ENCODE peak calls at places on chromosomes 13 and 19, in five cellular contexts. One of them, this sample, is unnamed. For H3K4me1, the result is how much of the 10 kb centered on the place peaks cover.

GRCh38 chr19:50658438-50659317 is 9.4 kb downstream of the C19orf81 start:
- DNase-seq in pancreas: peak
- DNase-seq in PC-3: peak
- DNase-seq in right lobe of liver: no peak
- DNase-seq in heart left ventricle: peak
- DNase-seq in this sample: peak

GRCh38 chr13:99199541-99200432 is 867 bp upstream of the UBAC2 start:
- DNase-seq in right lobe of liver: no peak
- DNase-seq in heart left ventricle: no peak
- DNase-seq in PC-3: no peak
- DNase-seq in pancreas: peak
- DNase-seq in this sample: no peak

GRCh38 chr19:18008814-18009213 is 844 bp downstream of the ARRDC2 start:
- DNase-seq in pancreas: no peak
- DNase-seq in right lobe of liver: no peak
- DNase-seq in heart left ventricle: no peak
- DNase-seq in PC-3: no peak
- DNase-seq in this sample: no peak

GRCh38 chr19:7292950-7293794 is 1.0 kb downstream of the INSR start:
- DNase-seq in pancreas: peak
- DNase-seq in right lobe of liver: peak
- DNase-seq in heart left ventricle: peak
- DNase-seq in PC-3: no peak
- DNase-seq in this sample: peak

GRCh38 chr13:113564331-113565023 is 20.1 kb upstream of the TFDP1 start:
- DNase-seq in pancreas: peak
- DNase-seq in right lobe of liver: no peak
- DNase-seq in PC-3: no peak
- DNase-seq in heart left ventricle: no peak
- DNase-seq in this sample: peak

GRCh38 chr13:62387642-62388041 is 972.0 kb upstream of the PCDH20 start:
- DNase-seq in right lobe of liver: no peak
- DNase-seq in PC-3: peak
- DNase-seq in pancreas: no peak
- DNase-seq in heart left ventricle: no peak
- DNase-seq in this sample: no peak

GRCh38 chr19:2327773-2328400 is 499 bp downstream of the LSM7 start:
- DNase-seq in PC-3: peak
- DNase-seq in pancreas: no peak
- DNase-seq in heart left ventricle: no peak
- DNase-seq in right lobe of liver: no peak
- DNase-seq in this sample: no peak

GRCh38 chr19:34767967-34768366 is 5.0 kb downstream of the ZNF599 start:
- DNase-seq in heart left ventricle: no peak
- DNase-seq in right lobe of liver: no peak
- DNase-seq in pancreas: no peak
- DNase-seq in PC-3: no peak
- DNase-seq in this sample: no peak

GRCh38 chr13:97866346-97866745 is 87.1 kb upstream of the IPO5 start:
- DNase-seq in pancreas: no peak
- DNase-seq in PC-3: peak
- DNase-seq in right lobe of liver: no peak
- DNase-seq in heart left ventricle: no peak
- DNase-seq in this sample: no peak

GRCh38 chr19:10191347-10191746 is 3.4 kb downstream of the DNMT1 start:
- DNase-seq in heart left ventricle: no peak
- DNase-seq in right lobe of liver: peak
- DNase-seq in pancreas: no peak
- DNase-seq in PC-3: peak
- DNase-seq in this sample: no peak

GRCh38 chr13:21966014-21966413 is 295.1 kb downstream of the FGF9 start:
- DNase-seq in PC-3: no peak
- DNase-seq in pancreas: no peak
- DNase-seq in right lobe of liver: no peak
- DNase-seq in heart left ventricle: no peak
- DNase-seq in this sample: no peak

GRCh38 chr13:94090773-94091172 is 388.7 kb downstream of the DCT start:
- DNase-seq in PC-3: no peak
- DNase-seq in heart left ventricle: no peak
- DNase-seq in pancreas: no peak
- DNase-seq in right lobe of liver: no peak
- DNase-seq in this sample: no peak

GRCh38 chr19:7618771-7619510 is 10.4 kb downstream of the XAB2 start:
- DNase-seq in heart left ventricle: no peak
- DNase-seq in PC-3: peak
- DNase-seq in right lobe of liver: peak
- DNase-seq in pancreas: peak
- DNase-seq in this sample: peak

GRCh38 chr13:51585696-51586095 is 1.4 kb downstream of the WDFY2 start:
- DNase-seq in right lobe of liver: no peak
- DNase-seq in pancreas: no peak
- DNase-seq in PC-3: peak
- DNase-seq in heart left ventricle: no peak
- DNase-seq in this sample: no peak

GRCh38 chr19:18637644-18638630 is 1.1 kb downstream of the KLHL26 start:
- DNase-seq in right lobe of liver: no peak
- DNase-seq in PC-3: peak
- DNase-seq in pancreas: no peak
- DNase-seq in heart left ventricle: no peak
- DNase-seq in this sample: no peak

GRCh38 chr13:34971473-34971872 is 29.4 kb downstream of the NBEA start:
- DNase-seq in heart left ventricle: no peak
- DNase-seq in pancreas: no peak
- DNase-seq in right lobe of liver: no peak
- DNase-seq in PC-3: peak
- DNase-seq in this sample: no peak

GRCh38 chr19:6247007-6247288 is 32.8 kb downstream of the MLLT1 start:
- DNase-seq in pancreas: no peak
- DNase-seq in heart left ventricle: no peak
- DNase-seq in PC-3: no peak
- DNase-seq in right lobe of liver: no peak
- DNase-seq in this sample: no peak

GRCh38 chr13:113084094-113084942 is 21.3 kb upstream of the F7 start:
- DNase-seq in heart left ventricle: peak
- DNase-seq in PC-3: no peak
- DNase-seq in pancreas: no peak
- DNase-seq in right lobe of liver: no peak
- DNase-seq in this sample: peak

GRCh38 chr13:93226623-93227279 is at the start of gene GPC6:
- DNase-seq in right lobe of liver: peak
- DNase-seq in pancreas: no peak
- DNase-seq in PC-3: peak
- DNase-seq in heart left ventricle: no peak
- DNase-seq in this sample: no peak

GRCh38 chr19:8069116-8069973 is 16.8 kb downstream of the CCL25 start:
- DNase-seq in heart left ventricle: no peak
- DNase-seq in right lobe of liver: no peak
- DNase-seq in pancreas: no peak
- DNase-seq in PC-3: peak
- DNase-seq in this sample: no peak

GRCh38 chr19:43723588-43723987 is 7.7 kb downstream of the IRGC start:
- DNase-seq in right lobe of liver: no peak
- DNase-seq in heart left ventricle: no peak
- DNase-seq in PC-3: peak
- DNase-seq in pancreas: no peak
- DNase-seq in this sample: no peak

GRCh38 chr13:53098455-53098854 is 69.8 kb downstream of the OLFM4 start:
- DNase-seq in right lobe of liver: no peak
- DNase-seq in pancreas: no peak
- DNase-seq in PC-3: no peak
- DNase-seq in heart left ventricle: no peak
- DNase-seq in this sample: no peak

GRCh38 chr13:101390461-101390860 is 25.8 kb downstream of the NALCN start:
- DNase-seq in PC-3: no peak
- DNase-seq in heart left ventricle: no peak
- DNase-seq in right lobe of liver: no peak
- DNase-seq in pancreas: no peak
- DNase-seq in this sample: no peak

GRCh38 chr13:79404985-79405384 is 1.1 kb downstream of the RBM26 start:
- DNase-seq in heart left ventricle: no peak
- DNase-seq in PC-3: no peak
- DNase-seq in pancreas: no peak
- DNase-seq in right lobe of liver: no peak
- DNase-seq in this sample: no peak

GRCh38 chr19:18538115-18538514 is 5.3 kb downstream of the FKBP8 start:
- DNase-seq in pancreas: no peak
- DNase-seq in heart left ventricle: no peak
- DNase-seq in PC-3: no peak
- DNase-seq in right lobe of liver: peak
- DNase-seq in this sample: no peak

GRCh38 chr13:95121516-95121915 is 179.7 kb downstream of the ABCC4 start:
- DNase-seq in right lobe of liver: no peak
- DNase-seq in heart left ventricle: no peak
- DNase-seq in pancreas: no peak
- DNase-seq in PC-3: peak
- DNase-seq in this sample: no peak

GRCh38 chr19:48717059-48717395 is 2.5 kb downstream of the MAMSTR start:
- DNase-seq in PC-3: no peak
- DNase-seq in right lobe of liver: no peak
- DNase-seq in heart left ventricle: no peak
- DNase-seq in pancreas: no peak
- DNase-seq in this sample: no peak
- H3K4me1 ChIP-seq in PC-3: under half
- H3K4me1 ChIP-seq in right lobe of liver: under half
- H3K4me1 ChIP-seq in heart left ventricle: half or more
- H3K4me1 ChIP-seq in pancreas: under half
- H3K4me1 ChIP-seq in this sample: half or more

DNA sequence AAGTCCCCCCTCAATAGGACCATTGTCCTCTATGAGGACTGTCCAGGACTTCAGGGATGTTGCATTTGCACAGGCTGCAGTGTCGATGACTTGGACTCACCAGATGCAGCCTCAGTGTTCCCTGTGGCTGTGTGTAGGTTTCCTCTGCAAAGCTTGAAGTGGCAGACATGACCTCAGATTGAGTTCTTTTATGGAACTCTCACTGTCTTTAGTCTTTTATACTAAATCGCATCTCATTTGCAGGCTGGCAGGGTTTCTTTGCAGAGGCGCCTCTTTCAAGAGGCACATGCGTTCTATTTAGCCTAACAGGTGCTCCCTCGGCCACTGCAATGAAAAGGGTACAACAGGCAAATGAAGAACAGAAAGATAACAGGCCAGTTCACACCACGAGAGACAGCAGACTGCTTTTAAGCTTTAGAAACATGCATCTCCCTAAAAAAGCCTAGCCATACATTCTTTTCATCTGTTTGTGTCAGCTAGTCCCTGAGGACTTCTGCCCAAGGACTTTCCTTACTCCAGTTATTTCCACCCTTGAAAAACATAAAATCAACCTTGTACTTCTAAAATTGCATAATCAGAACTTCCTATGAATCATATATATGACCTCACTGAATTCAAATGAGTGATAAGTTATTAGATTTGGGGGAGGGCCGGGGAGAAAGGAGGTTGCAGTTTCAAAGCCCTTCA is 118.4 kb downstream of the RAB20 start:
- DNase-seq in PC-3: peak
- DNase-seq in pancreas: no peak
- DNase-seq in right lobe of liver: no peak
- DNase-seq in heart left ventricle: no peak
- DNase-seq in this sample: no peak
- H3K4me1 ChIP-seq in PC-3: under half
- H3K4me1 ChIP-seq in pancreas: under half
- H3K4me1 ChIP-seq in right lobe of liver: under half
- H3K4me1 ChIP-seq in heart left ventricle: under half
- H3K4me1 ChIP-seq in this sample: under half

GRCh38 chr13:74101436-74101835 is 32.8 kb downstream of the KLF12 start:
- DNase-seq in PC-3: no peak
- DNase-seq in heart left ventricle: no peak
- DNase-seq in right lobe of liver: no peak
- DNase-seq in pancreas: no peak
- DNase-seq in this sample: no peak
- H3K4me1 ChIP-seq in PC-3: under half
- H3K4me1 ChIP-seq in heart left ventricle: under half
- H3K4me1 ChIP-seq in right lobe of liver: under half
- H3K4me1 ChIP-seq in pancreas: under half
- H3K4me1 ChIP-seq in this sample: under half

GRCh38 chr19:29971002-29971401 is 29.0 kb downstream of the URI1 start:
- DNase-seq in pancreas: no peak
- DNase-seq in right lobe of liver: no peak
- DNase-seq in heart left ventricle: no peak
- DNase-seq in PC-3: no peak
- DNase-seq in this sample: no peak

GRCh38 chr19:29969891-29970290 is 27.9 kb downstream of the URI1 start:
- DNase-seq in right lobe of liver: no peak
- DNase-seq in PC-3: no peak
- DNase-seq in heart left ventricle: no peak
- DNase-seq in pancreas: no peak
- DNase-seq in this sample: no peak

GRCh38 chr19:29965529-29965928 is 23.5 kb downstream of the URI1 start:
- DNase-seq in PC-3: peak
- DNase-seq in heart left ventricle: no peak
- DNase-seq in right lobe of liver: no peak
- DNase-seq in pancreas: no peak
- DNase-seq in this sample: no peak

GRCh38 chr19:29966594-29967249 is 24.7 kb downstream of the URI1 start:
- DNase-seq in heart left ventricle: no peak
- DNase-seq in pancreas: no peak
- DNase-seq in right lobe of liver: no peak
- DNase-seq in PC-3: peak
- DNase-seq in this sample: no peak

DNA sequence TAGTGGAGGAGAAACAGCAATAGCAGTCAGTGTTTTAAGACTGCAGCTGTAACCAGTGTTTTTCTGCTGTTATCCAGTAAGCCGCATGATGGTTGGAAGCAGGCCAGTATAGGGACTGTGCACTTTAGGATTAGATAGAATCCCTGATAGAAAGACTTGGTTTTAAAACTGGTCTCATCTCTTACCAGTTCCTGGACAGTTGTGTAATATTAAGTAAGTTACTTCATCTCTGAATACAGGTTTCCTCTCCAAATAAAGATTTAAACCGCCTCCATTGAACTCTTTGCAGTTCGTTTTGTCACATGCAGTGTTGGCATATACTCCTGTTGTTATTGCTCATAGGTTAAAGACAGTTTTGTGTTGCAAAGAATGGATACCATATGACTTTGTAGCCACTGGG is 25.6 kb downstream of the URI1 start:
- DNase-seq in heart left ventricle: no peak
- DNase-seq in PC-3: no peak
- DNase-seq in pancreas: no peak
- DNase-seq in right lobe of liver: no peak
- DNase-seq in this sample: no peak
- H3K4me1 ChIP-seq in heart left ventricle: half or more
- H3K4me1 ChIP-seq in PC-3: under half
- H3K4me1 ChIP-seq in pancreas: under half
- H3K4me1 ChIP-seq in right lobe of liver: under half
- H3K4me1 ChIP-seq in this sample: under half

DNA sequence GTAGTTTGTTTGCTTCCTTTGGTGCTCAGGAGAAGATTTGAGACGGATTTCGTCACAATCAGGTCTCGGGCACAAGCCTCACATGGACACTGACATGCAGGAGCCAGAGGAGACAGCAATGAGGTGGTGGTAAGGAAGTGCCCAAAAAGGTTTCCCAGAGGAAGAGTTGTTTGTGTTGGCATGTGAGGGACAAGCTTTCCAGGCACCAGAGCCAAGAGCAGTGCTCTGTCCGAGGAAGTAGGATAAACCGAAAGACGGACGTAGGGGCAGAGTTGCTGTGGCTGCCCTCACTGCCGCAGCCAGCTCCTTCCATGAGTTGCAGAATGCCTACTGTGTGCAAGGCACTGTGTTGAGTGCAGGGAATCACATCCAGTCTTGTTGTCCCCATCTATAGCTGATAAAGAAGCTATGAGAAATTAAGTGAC is 27.7 kb downstream of the SAE1 start:
- DNase-seq in pancreas: no peak
- DNase-seq in heart left ventricle: no peak
- DNase-seq in right lobe of liver: no peak
- DNase-seq in PC-3: no peak
- DNase-seq in this sample: no peak
- H3K4me1 ChIP-seq in pancreas: under half
- H3K4me1 ChIP-seq in heart left ventricle: half or more
- H3K4me1 ChIP-seq in right lobe of liver: under half
- H3K4me1 ChIP-seq in PC-3: under half
- H3K4me1 ChIP-seq in this sample: half or more